ENCODE peak calls at places on chromosomes 5 and 9, in seven cellular contexts. Q, G, Z, K, V, W and C are unnamed samples.

GRCh38 chr9:128706671-128707381 is 4.5 kb downstream of the PKN3 start:
- DNase-seq in Q (peak; percentile 16), G (no peak), Z (no peak), K (no peak), V (no peak), W (peak; percentile 68), C (no peak)

GRCh38 chr9:135400496-135400895 is 79.1 kb upstream of the PPP1R26 start:
- DNase-seq in Q (no peak), G (no peak), Z (no peak), K (no peak), V (no peak), W (no peak), C (no peak)

GRCh38 chr9:22119537-22120167 is 110.5 kb upstream of the CDKN2B start:
- DNase-seq in Q (no peak), G (no peak), Z (no peak), K (no peak), V (no peak), W (no peak), C (no peak)

GRCh38 chr5:40134883-40135520 is 544.7 kb upstream of the PTGER4 start:
- DNase-seq in Q (no peak), G (no peak), Z (no peak), K (no peak), V (no peak), W (no peak), C (no peak)

GRCh38 chr5:134226441-134227192 is 744 bp upstream of the PPP2CA start:
- DNase-seq in Q (no peak), G (no peak), Z (no peak), K (no peak), V (peak; percentile 78), W (no peak), C (peak; percentile 79)

GRCh38 chr5:167147879-167148278 is 1143.6 kb upstream of the WWC1 start:
- DNase-seq in Q (no peak), G (no peak), Z (peak; percentile 37), K (no peak), V (no peak), W (no peak), C (no peak)

GRCh38 chr5:180820788-180821321 is 18.2 kb upstream of the MGAT1 start:
- DNase-seq in Q (no peak), G (no peak), Z (no peak), K (no peak), V (no peak), W (no peak), C (no peak)

GRCh38 chr5:23268136-23268535 is 239.3 kb upstream of the PRDM9 start:
- DNase-seq in Q (no peak), G (no peak), Z (peak; percentile 25), K (no peak), V (no peak), W (no peak), C (no peak)

GRCh38 chr5:139461698-139462097 is 845 bp downstream of the ECSCR start:
- DNase-seq in Q (no peak), G (peak; percentile 55), Z (no peak), K (no peak), V (no peak), W (peak; percentile 62), C (no peak)

GRCh38 chr9:136533775-136534157 is 12.1 kb downstream of the NOTCH1 start:
- DNase-seq in Q (peak; percentile 54), G (no peak), Z (no peak), K (no peak), V (peak; percentile 66), W (no peak), C (no peak)

DNA sequence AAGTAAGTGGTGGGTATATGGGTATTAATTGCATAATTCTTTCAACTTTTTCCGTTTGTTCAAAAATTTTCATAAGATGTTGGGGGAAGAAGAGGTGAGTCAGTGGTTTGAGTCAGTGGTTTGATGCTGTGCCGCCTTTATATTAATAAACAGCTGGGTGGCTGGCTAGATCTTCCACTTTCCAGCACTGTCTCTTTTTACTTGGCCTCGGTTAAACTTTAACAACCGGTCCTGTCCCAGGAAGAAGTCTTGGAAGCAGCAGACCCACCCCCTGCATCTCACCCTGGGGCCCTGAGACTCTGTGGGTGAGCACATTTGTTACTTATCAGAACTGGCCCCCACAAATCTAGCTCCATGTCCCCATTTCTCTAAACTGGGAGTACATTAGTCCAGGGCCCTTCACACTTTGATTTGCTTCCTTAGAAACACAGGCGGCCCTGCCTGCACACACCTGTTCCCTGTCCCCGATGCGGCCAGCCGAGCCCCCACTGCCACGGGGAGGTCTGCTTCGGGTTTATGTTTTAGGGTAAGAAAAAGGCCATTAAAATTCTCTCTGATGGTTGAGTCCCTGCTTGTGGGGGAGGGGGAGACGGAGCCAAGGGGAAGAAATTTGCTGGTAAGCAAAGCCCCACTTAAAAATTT is 90.7 kb downstream of the PTCH1 start:
- DNase-seq in Q (no peak), G (peak; percentile 23), Z (peak; percentile 21), K (no peak), V (no peak), W (no peak), C (no peak)
- H3K27ac ChIP-seq in Q (peak overlapping the region; percentile 88), G (no peak overlapping the region), Z (peak overlapping the region; percentile 57), K (no peak overlapping the region), V (peak overlapping the region; percentile 51), W (no peak overlapping the region), C (no peak overlapping the region)

GRCh38 chr5:78420548-78420947 is 60.1 kb downstream of the SCAMP1 start:
- DNase-seq in Q (no peak), G (no peak), Z (no peak), K (no peak), V (no peak), W (no peak), C (no peak)
- H3K27ac ChIP-seq in Q (no peak overlapping the region), G (no peak overlapping the region), Z (no peak overlapping the region), K (no peak overlapping the region), V (no peak overlapping the region), W (no peak overlapping the region), C (no peak overlapping the region)

DNA sequence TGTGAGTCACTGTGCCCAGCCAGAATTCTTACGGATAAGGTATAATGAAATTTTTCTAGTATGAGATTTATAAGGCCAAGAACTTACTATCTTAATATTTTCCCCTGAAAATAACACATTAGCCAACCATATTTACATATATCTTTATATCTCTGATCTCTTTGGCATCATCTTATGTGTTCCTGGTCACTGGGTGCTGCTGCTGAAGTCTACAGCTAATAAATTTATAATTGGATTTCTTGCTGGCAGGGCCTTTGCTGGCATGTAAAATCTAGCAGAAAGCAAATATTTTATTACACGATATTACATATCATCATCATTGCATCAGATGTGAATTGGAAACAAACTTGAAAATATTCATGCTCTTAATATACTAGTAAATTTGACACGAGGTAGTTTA is 590.7 kb downstream of the ANXA1 start:
- DNase-seq in Q (no peak), G (no peak), Z (no peak), K (no peak), V (no peak), W (no peak), C (no peak)
- H3K27ac ChIP-seq in Q (no peak overlapping the region), G (no peak overlapping the region), Z (no peak overlapping the region), K (no peak overlapping the region), V (no peak overlapping the region), W (no peak overlapping the region), C (no peak overlapping the region)

GRCh38 chr9:121738969-121739368 is 87.5 kb downstream of the DAB2IP start:
- DNase-seq in Q (no peak), G (peak; percentile 30), Z (no peak), K (no peak), V (no peak), W (no peak), C (no peak)
- H3K27ac ChIP-seq in Q (peak overlapping the region; percentile 80), G (no peak overlapping the region), Z (no peak overlapping the region), K (peak overlapping the region; percentile 89), V (no peak overlapping the region), W (no peak overlapping the region), C (no peak overlapping the region)

GRCh38 chr9:73202992-73203391 is 51.3 kb downstream of the ANXA1 start:
- DNase-seq in Q (no peak), G (no peak), Z (no peak), K (no peak), V (no peak), W (no peak), C (no peak)

GRCh38 chr9:73200694-73201432 is 49.2 kb downstream of the ANXA1 start:
- DNase-seq in Q (no peak), G (no peak), Z (peak; percentile 74), K (no peak), V (no peak), W (no peak), C (no peak)

GRCh38 chr9:73204910-73205309 is 53.2 kb downstream of the ANXA1 start:
- DNase-seq in Q (no peak), G (no peak), Z (no peak), K (no peak), V (no peak), W (no peak), C (no peak)

GRCh38 chr9:73199448-73199847 is 47.8 kb downstream of the ANXA1 start:
- DNase-seq in Q (no peak), G (no peak), Z (no peak), K (no peak), V (no peak), W (no peak), C (no peak)

GRCh38 chr9:73199886-73200285 is 48.2 kb downstream of the ANXA1 start:
- DNase-seq in Q (no peak), G (no peak), Z (peak; percentile 73), K (no peak), V (no peak), W (no peak), C (no peak)
- H3K27ac ChIP-seq in Q (no peak overlapping the region), G (no peak overlapping the region), Z (no peak overlapping the region), K (no peak overlapping the region), V (no peak overlapping the region), W (no peak overlapping the region), C (no peak overlapping the region)

DNA sequence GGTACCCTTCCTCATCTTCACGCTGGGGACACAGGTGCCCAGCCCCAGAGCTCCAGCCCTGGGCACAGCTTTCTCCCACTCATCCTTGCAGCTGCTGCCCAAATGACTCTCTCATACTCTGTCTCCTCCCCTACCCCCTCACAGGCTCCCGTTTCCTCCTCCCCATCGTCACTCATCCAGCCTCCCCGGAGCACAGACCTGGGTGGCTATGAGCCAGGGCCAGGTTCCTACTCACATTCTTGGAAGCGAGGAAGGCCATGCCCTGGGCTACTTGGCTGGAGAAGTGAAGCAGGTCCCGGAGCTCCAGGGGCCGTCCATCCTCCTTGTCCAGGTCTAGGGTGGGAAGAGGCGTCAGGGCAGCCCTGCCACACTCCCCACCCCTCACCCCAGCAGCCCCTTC is 29.3 kb downstream of the CSF1R start:
- DNase-seq in Q (no peak), G (no peak), Z (no peak), K (no peak), V (no peak), W (no peak), C (no peak)
- H3K27ac ChIP-seq in Q (no peak overlapping the region), G (no peak overlapping the region), Z (no peak overlapping the region), K (no peak overlapping the region), V (no peak overlapping the region), W (no peak overlapping the region), C (no peak overlapping the region)